ENCODE peak calls at places on chromosomes 2 and 18, in four cellular contexts. L is WERI-Rb-1, H is EL, Y is hepatocyte. U is an unnamed sample.

GRCh38 chr18:76958692-76959341 is 136.5 kb downstream of the ZNF236 start:
- DNase-seq in Y (no peak), L (no peak), H (no peak), U (no peak)

GRCh38 chr2:39380525-39381150 is 56.4 kb downstream of the MAP4K3 start:
- DNase-seq in H (peak), L (no peak), Y (no peak), U (no peak)

GRCh38 chr2:101041413-101041812 is 39.3 kb downstream of the RPL31 start:
- DNase-seq in L (no peak), Y (no peak), H (no peak), U (no peak)

GRCh38 chr2:53473762-53474161 is 293.8 kb upstream of the CHAC2 start:
- DNase-seq in L (no peak), Y (no peak), H (peak), U (no peak)

GRCh38 chr18:75127143-75128021 is 81.6 kb downstream of the PTGR3 start:
- DNase-seq in L (peak), Y (peak), H (peak), U (no peak)

GRCh38 chr18:47749195-47749973 is 181.1 kb downstream of the SMAD2 start:
- DNase-seq in Y (peak), H (peak), L (peak), U (peak)

GRCh38 chr2:71608034-71608433 is 154.7 kb downstream of the DYSF start:
- DNase-seq in Y (no peak), L (peak), H (no peak), U (no peak)

GRCh38 chr2:71948781-71949536 is 198.7 kb downstream of the CYP26B1 start:
- DNase-seq in H (peak), L (no peak), Y (no peak), U (no peak)

GRCh38 chr2:113216321-113216720 is 42.5 kb downstream of the PSD4 start:
- DNase-seq in Y (no peak), H (no peak), L (no peak), U (no peak)

GRCh38 chr2:97757062-97757461 is 43.7 kb downstream of the ZAP70 start:
- DNase-seq in H (no peak), L (no peak), Y (no peak), U (no peak)

GRCh38 chr2:1675633-1676032 is 68.7 kb downstream of the PXDN start:
- DNase-seq in Y (no peak), H (peak), L (no peak), U (no peak)

GRCh38 chr2:3493610-3493997 is 25.7 kb downstream of the ADI1 start:
- DNase-seq in Y (peak), L (peak), H (peak), U (no peak)